ENCODE peak calls at places on chromosome 16, in five cellular contexts. L is HepG2, S is K562, R is GM12878, K is upper lobe of left lung. X is an unnamed sample. For H3K36me3, the result is how much of the 10 kb centered on the place peaks cover.

GRCh38 chr16:13856398-13856797 is 63.6 kb upstream of the ERCC4 start:
- ATAC-seq in L (no peak), R (no peak), K (peak), S (no peak), X (no peak)

GRCh38 chr16:60720060-60720459 is 1316.2 kb downstream of the CDH8 start:
- ATAC-seq in K (no peak), S (no peak), L (no peak), R (no peak), X (no peak)

GRCh38 chr16:78926723-78927200 is 673.8 kb downstream of the MAF start:
- ATAC-seq in R (no peak), L (no peak), K (no peak), S (no peak), X (no peak)

GRCh38 chr16:55102077-55102476 is 171.4 kb downstream of the IRX5 start:
- ATAC-seq in L (no peak), R (no peak), K (no peak), S (no peak), X (no peak)

GRCh38 chr16:57647136-57647875 is 18.9 kb downstream of the ADGRG1 start:
- ATAC-seq in L (no peak), S (no peak), K (no peak), R (no peak), X (no peak)

GRCh38 chr16:46973457-46974324 is at the start of gene DNAJA2:
- ATAC-seq in R (peak), L (peak), K (peak), S (peak), X (peak)

GRCh38 chr16:70632273-70632672 is 14.1 kb upstream of the IL34 start:
- ATAC-seq in R (no peak), S (no peak), L (no peak), K (no peak), X (no peak)

GRCh38 chr16:12390074-12390473 is 413.5 kb downstream of the SNX29 start:
- ATAC-seq in R (no peak), K (no peak), L (no peak), S (no peak), X (no peak)

GRCh38 chr16:10787304-10787703 is 31.3 kb downstream of the TVP23A start:
- ATAC-seq in S (peak), R (peak), K (no peak), L (no peak), X (no peak)

GRCh38 chr16:69325784-69326171 is 4.6 kb downstream of the PDF start:
- ATAC-seq in K (no peak), R (no peak), S (no peak), L (no peak), X (no peak)

GRCh38 chr16:73196670-73197069 is 148.7 kb upstream of the ZFHX3 start:
- ATAC-seq in L (peak), K (peak), S (peak), R (peak), X (peak)

GRCh38 chr16:3578610-3579551 is 1.7 kb upstream of the NLRC3 start:
- ATAC-seq in S (peak), L (peak), R (peak), K (no peak), X (no peak)

GRCh38 chr16:65845466-65846209 is 520.9 kb upstream of the CDH5 start:
- ATAC-seq in L (no peak), R (no peak), S (no peak), K (no peak), X (no peak)

GRCh38 chr16:30736995-30737793 is 11.0 kb upstream of the PHKG2 start:
- ATAC-seq in R (no peak), K (no peak), S (no peak), L (no peak), X (no peak)
- H3K36me3 ChIP-seq in R (under half), K (half or more), S (half or more), L (under half), X (half or more)

GRCh38 chr16:89304181-89304851 is 86.8 kb downstream of the ZNF778 start:
- ATAC-seq in S (no peak), L (no peak), K (no peak), R (no peak), X (no peak)
- TF ChIP-seq POLR2AphosphoS5 in S (no peak), L (no peak), K (no peak), R (no peak), X (no peak)

DNA sequence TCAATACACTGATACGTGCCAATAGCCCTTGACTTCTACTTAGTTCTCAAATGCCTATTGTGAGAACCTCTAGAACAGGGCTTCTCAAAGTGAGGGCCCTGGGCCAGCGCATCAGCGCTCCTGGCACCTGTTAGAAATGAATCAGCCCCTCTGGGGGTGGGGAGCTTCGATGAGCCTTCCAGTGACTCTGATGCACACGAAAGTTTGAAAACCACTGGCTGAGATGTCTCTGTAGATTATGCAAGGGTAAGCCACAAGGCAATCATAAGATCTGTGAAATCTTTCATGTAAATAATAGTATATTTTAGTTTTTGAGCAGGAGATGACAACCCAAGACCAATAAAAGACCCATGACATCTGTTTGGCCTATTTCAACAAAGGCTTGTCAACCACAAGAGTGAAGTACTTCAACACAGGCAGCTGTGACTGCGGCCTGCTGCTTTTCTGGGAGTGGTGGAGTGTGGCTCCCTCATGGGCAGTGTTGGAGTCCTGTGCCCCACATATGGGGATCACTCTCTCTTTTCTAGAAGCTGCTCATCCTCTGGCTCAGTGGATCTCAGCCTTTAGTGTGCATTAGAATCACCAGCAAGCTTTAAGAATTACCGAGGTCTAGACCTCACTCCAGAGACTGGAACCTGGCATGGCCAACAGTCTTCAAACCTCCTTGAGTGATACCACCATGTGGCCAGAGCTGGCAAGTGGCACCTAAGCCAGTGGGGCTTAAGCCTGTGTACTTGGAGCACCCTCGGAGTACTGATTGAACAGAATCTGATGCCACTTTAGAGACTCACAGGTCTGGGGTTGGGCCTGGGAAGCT is 5.8 kb downstream of the MTHFSD start:
- ATAC-seq in K (no peak), L (no peak), S (no peak), R (no peak), X (no peak)
- TF ChIP-seq EP300 in K (no peak), L (no peak), S (no peak), R (no peak), X (no peak)

DNA sequence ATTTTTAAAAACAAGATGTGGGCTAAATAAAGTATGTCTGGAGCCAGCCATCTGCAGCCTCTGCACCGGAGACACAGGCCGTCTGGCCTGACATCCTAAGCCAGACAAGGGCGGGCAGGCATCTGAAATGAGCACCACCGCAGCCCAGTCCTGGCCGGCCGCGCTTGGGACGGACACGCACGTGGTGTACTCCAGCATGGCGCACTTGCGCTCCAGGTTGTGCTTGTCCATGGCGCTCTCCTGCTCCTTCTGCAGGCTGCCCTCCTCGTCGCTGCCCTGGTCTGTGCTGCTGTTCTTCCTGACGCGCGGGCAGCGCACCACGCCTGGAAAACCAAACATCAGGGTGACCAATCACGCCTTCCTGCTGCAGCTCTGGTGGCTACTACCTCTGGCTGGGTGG is 60.3 kb downstream of the GTF3C1 start:
- ATAC-seq in L (no peak), S (no peak), K (no peak), R (no peak), X (no peak)
- H3K36me3 ChIP-seq in L (half or more), S (half or more), K (half or more), R (under half), X (half or more)

GRCh38 chr16:89365044-89365467 is 125.3 kb downstream of the ANKRD11 start:
- ATAC-seq in L (no peak), K (no peak), S (peak), R (peak), X (no peak)

GRCh38 chr16:89367538-89368059 is 122.8 kb downstream of the ANKRD11 start:
- ATAC-seq in K (no peak), R (no peak), S (no peak), L (no peak), X (no peak)

GRCh38 chr16:89365996-89366395 is 124.4 kb downstream of the ANKRD11 start:
- ATAC-seq in S (no peak), K (no peak), L (no peak), R (no peak), X (no peak)

GRCh38 chr16:89368604-89369249 is 121.6 kb downstream of the ANKRD11 start:
- ATAC-seq in S (no peak), K (no peak), R (peak), L (no peak), X (no peak)

GRCh38 chr16:89366561-89367537 is 123.5 kb downstream of the ANKRD11 start:
- ATAC-seq in L (no peak), R (no peak), K (no peak), S (no peak), X (no peak)
- TF ChIP-seq POLR2AphosphoS5 in L (peak), R (no peak), K (no peak), S (no peak), X (no peak)

GRCh38 chr16:88760424-88761142 is 24.4 kb downstream of the PIEZO1 start:
- ATAC-seq in S (no peak), R (no peak), K (no peak), L (peak), X (no peak)
- TF ChIP-seq EP300 in S (no peak), R (no peak), K (no peak), L (no peak), X (no peak)